ENCODE peak calls at places on chromosomes 6 and 20, in ten cellular contexts. One of them, this sample, is unnamed.

GRCh38 chr6:168417158-168417557 is 23.8 kb upstream of the SMOC2 start:
- DNase-seq in GM06990: no peak
- DNase-seq in activated naive CD4-positive, alpha-beta T cell treated with Interleukin-2 at 50 U/mL for 16 hours: no peak
- DNase-seq in activated B cell treated with CpG ODN at 0.5 μM for 24 hours: no peak
- DNase-seq in NCI-H2081: peak
- DNase-seq in NCI-H345: peak
- DNase-seq in GOT3: no peak
- DNase-seq in CD4-positive, alpha-beta memory T cell: no peak
- DNase-seq in hepatic stellate cell: no peak
- DNase-seq in IMR-90: no peak
- DNase-seq in this sample: no peak

GRCh38 chr6:108914235-108915022 is 66.2 kb downstream of the ARMC2 start:
- DNase-seq in GM06990: no peak
- DNase-seq in activated naive CD4-positive, alpha-beta T cell treated with Interleukin-2 at 50 U/mL for 16 hours: peak
- DNase-seq in activated B cell treated with CpG ODN at 0.5 μM for 24 hours: no peak
- DNase-seq in NCI-H2081: peak
- DNase-seq in NCI-H345: no peak
- DNase-seq in GOT3: no peak
- DNase-seq in CD4-positive, alpha-beta memory T cell: peak
- DNase-seq in hepatic stellate cell: no peak
- DNase-seq in IMR-90: peak
- DNase-seq in this sample: peak

GRCh38 chr6:114467931-114468330 is 125.1 kb upstream of the HS3ST5 start:
- DNase-seq in GM06990: no peak
- DNase-seq in activated naive CD4-positive, alpha-beta T cell treated with Interleukin-2 at 50 U/mL for 16 hours: no peak
- DNase-seq in activated B cell treated with CpG ODN at 0.5 μM for 24 hours: no peak
- DNase-seq in NCI-H2081: no peak
- DNase-seq in NCI-H345: no peak
- DNase-seq in GOT3: no peak
- DNase-seq in CD4-positive, alpha-beta memory T cell: no peak
- DNase-seq in hepatic stellate cell: no peak
- DNase-seq in IMR-90: no peak
- DNase-seq in this sample: no peak

GRCh38 chr20:17643531-17644188 is 38.4 kb downstream of the RRBP1 start:
- DNase-seq in GM06990: no peak
- DNase-seq in activated naive CD4-positive, alpha-beta T cell treated with Interleukin-2 at 50 U/mL for 16 hours: no peak
- DNase-seq in activated B cell treated with CpG ODN at 0.5 μM for 24 hours: no peak
- DNase-seq in NCI-H2081: no peak
- DNase-seq in NCI-H345: no peak
- DNase-seq in GOT3: no peak
- DNase-seq in CD4-positive, alpha-beta memory T cell: no peak
- DNase-seq in hepatic stellate cell: no peak
- DNase-seq in IMR-90: no peak
- DNase-seq in this sample: no peak

GRCh38 chr6:29705389-29706231 is 17.6 kb upstream of the HLA-F start:
- DNase-seq in GM06990: no peak
- DNase-seq in activated naive CD4-positive, alpha-beta T cell treated with Interleukin-2 at 50 U/mL for 16 hours: no peak
- DNase-seq in activated B cell treated with CpG ODN at 0.5 μM for 24 hours: no peak
- DNase-seq in NCI-H2081: peak
- DNase-seq in NCI-H345: peak
- DNase-seq in GOT3: no peak
- DNase-seq in CD4-positive, alpha-beta memory T cell: peak
- DNase-seq in hepatic stellate cell: peak
- DNase-seq in IMR-90: peak
- DNase-seq in this sample: peak

GRCh38 chr20:32387262-32387661 is 29.1 kb downstream of the ASXL1 start:
- DNase-seq in GM06990: no peak
- DNase-seq in activated naive CD4-positive, alpha-beta T cell treated with Interleukin-2 at 50 U/mL for 16 hours: no peak
- DNase-seq in activated B cell treated with CpG ODN at 0.5 μM for 24 hours: no peak
- DNase-seq in NCI-H2081: no peak
- DNase-seq in NCI-H345: no peak
- DNase-seq in GOT3: no peak
- DNase-seq in CD4-positive, alpha-beta memory T cell: peak
- DNase-seq in hepatic stellate cell: no peak
- DNase-seq in IMR-90: peak
- DNase-seq in this sample: no peak

GRCh38 chr20:59297641-59298040 is 2.8 kb upstream of the EDN3 start:
- DNase-seq in GM06990: no peak
- DNase-seq in activated naive CD4-positive, alpha-beta T cell treated with Interleukin-2 at 50 U/mL for 16 hours: no peak
- DNase-seq in activated B cell treated with CpG ODN at 0.5 μM for 24 hours: no peak
- DNase-seq in NCI-H2081: no peak
- DNase-seq in NCI-H345: no peak
- DNase-seq in GOT3: no peak
- DNase-seq in CD4-positive, alpha-beta memory T cell: no peak
- DNase-seq in hepatic stellate cell: no peak
- DNase-seq in IMR-90: no peak
- DNase-seq in this sample: no peak

GRCh38 chr20:3000852-3001523 is 42.4 kb upstream of the GNRH2 start:
- DNase-seq in GM06990: no peak
- DNase-seq in activated naive CD4-positive, alpha-beta T cell treated with Interleukin-2 at 50 U/mL for 16 hours: no peak
- DNase-seq in activated B cell treated with CpG ODN at 0.5 μM for 24 hours: no peak
- DNase-seq in NCI-H2081: peak
- DNase-seq in NCI-H345: peak
- DNase-seq in GOT3: no peak
- DNase-seq in CD4-positive, alpha-beta memory T cell: peak
- DNase-seq in hepatic stellate cell: peak
- DNase-seq in IMR-90: peak
- DNase-seq in this sample: no peak

GRCh38 chr6:87860902-87861301 is 158.9 kb upstream of the AKIRIN2 start:
- DNase-seq in GM06990: no peak
- DNase-seq in activated naive CD4-positive, alpha-beta T cell treated with Interleukin-2 at 50 U/mL for 16 hours: no peak
- DNase-seq in activated B cell treated with CpG ODN at 0.5 μM for 24 hours: no peak
- DNase-seq in NCI-H2081: no peak
- DNase-seq in NCI-H345: no peak
- DNase-seq in GOT3: no peak
- DNase-seq in CD4-positive, alpha-beta memory T cell: no peak
- DNase-seq in hepatic stellate cell: no peak
- DNase-seq in IMR-90: no peak
- DNase-seq in this sample: no peak

GRCh38 chr6:136547336-136547735 is 2.9 kb downstream of the MAP7 start:
- DNase-seq in GM06990: no peak
- DNase-seq in activated naive CD4-positive, alpha-beta T cell treated with Interleukin-2 at 50 U/mL for 16 hours: no peak
- DNase-seq in activated B cell treated with CpG ODN at 0.5 μM for 24 hours: no peak
- DNase-seq in NCI-H2081: peak
- DNase-seq in NCI-H345: peak
- DNase-seq in GOT3: no peak
- DNase-seq in CD4-positive, alpha-beta memory T cell: no peak
- DNase-seq in hepatic stellate cell: peak
- DNase-seq in IMR-90: peak
- DNase-seq in this sample: no peak

GRCh38 chr6:93894521-93894920 is 475.2 kb upstream of the EPHA7 start:
- DNase-seq in GM06990: no peak
- DNase-seq in activated naive CD4-positive, alpha-beta T cell treated with Interleukin-2 at 50 U/mL for 16 hours: no peak
- DNase-seq in activated B cell treated with CpG ODN at 0.5 μM for 24 hours: no peak
- DNase-seq in NCI-H2081: no peak
- DNase-seq in NCI-H345: no peak
- DNase-seq in GOT3: no peak
- DNase-seq in CD4-positive, alpha-beta memory T cell: no peak
- DNase-seq in hepatic stellate cell: no peak
- DNase-seq in IMR-90: no peak
- DNase-seq in this sample: no peak

GRCh38 chr20:53463101-53463972 is 130.3 kb downstream of the ZNF217 start:
- DNase-seq in GM06990: no peak
- DNase-seq in activated naive CD4-positive, alpha-beta T cell treated with Interleukin-2 at 50 U/mL for 16 hours: no peak
- DNase-seq in activated B cell treated with CpG ODN at 0.5 μM for 24 hours: no peak
- DNase-seq in NCI-H2081: no peak
- DNase-seq in NCI-H345: no peak
- DNase-seq in GOT3: no peak
- DNase-seq in CD4-positive, alpha-beta memory T cell: no peak
- DNase-seq in hepatic stellate cell: no peak
- DNase-seq in IMR-90: no peak
- DNase-seq in this sample: no peak

GRCh38 chr6:10617008-10617696 is 77.3 kb downstream of the C6orf52 start:
- DNase-seq in GM06990: no peak
- DNase-seq in activated naive CD4-positive, alpha-beta T cell treated with Interleukin-2 at 50 U/mL for 16 hours: no peak
- DNase-seq in activated B cell treated with CpG ODN at 0.5 μM for 24 hours: no peak
- DNase-seq in NCI-H2081: no peak
- DNase-seq in NCI-H345: no peak
- DNase-seq in GOT3: no peak
- DNase-seq in CD4-positive, alpha-beta memory T cell: no peak
- DNase-seq in hepatic stellate cell: no peak
- DNase-seq in IMR-90: no peak
- DNase-seq in this sample: no peak

This sample was measured in H54.